ENCODE peak calls at places on chromosomes 6 and 20, in nine cellular contexts. X is CD8-positive, alpha-beta T cell; B is endodermal cell; V is brain microvascular endothelial cell; Z is Caco-2; U is colonic mucosa; P is left ventricle myocardium inferior; T is stomach; H is foreskin fibroblast. K is an unnamed sample.

GRCh38 chr6:116500969-116501433 is 10.4 kb upstream of the CALHM5 start:
- DNase-seq in X (no peak), B (no peak), V (peak), Z (peak), U (peak), P (no peak), T (no peak), H (peak), K (no peak)

GRCh38 chr20:37007898-37008649 is 56.6 kb upstream of the SAMHD1 start:
- DNase-seq in X (peak), B (no peak), V (peak), Z (peak), U (no peak), P (no peak), T (no peak), H (peak), K (peak)

GRCh38 chr6:108526739-108527174 is 34.0 kb upstream of the FOXO3 start:
- DNase-seq in X (no peak), B (peak), V (peak), Z (no peak), U (no peak), P (no peak), T (no peak), H (peak), K (peak)

GRCh38 chr6:144179817-144180216 is 29.5 kb downstream of the STX11 start:
- DNase-seq in X (no peak), B (no peak), V (no peak), Z (no peak), U (no peak), P (no peak), T (no peak), H (no peak), K (no peak)

GRCh38 chr6:12138936-12139335 is 126.8 kb downstream of the HIVEP1 start:
- DNase-seq in X (no peak), B (no peak), V (no peak), Z (no peak), U (no peak), P (no peak), T (no peak), H (no peak), K (no peak)

GRCh38 chr20:36092424-36093024 is 62.0 kb upstream of the EPB41L1 start:
- DNase-seq in X (no peak), B (peak), V (no peak), Z (peak), U (no peak), P (peak), T (peak), H (peak), K (no peak)

GRCh38 chr6:98921038-98921437 is 26.7 kb downstream of the FBXL4 start:
- DNase-seq in X (no peak), B (no peak), V (peak), Z (no peak), U (no peak), P (no peak), T (no peak), H (no peak), K (no peak)

GRCh38 chr20:1300083-1300840 is 28.7 kb downstream of the SDCBP2 start:
- DNase-seq in X (no peak), B (no peak), V (no peak), Z (no peak), U (no peak), P (no peak), T (no peak), H (no peak), K (no peak)

GRCh38 chr6:125393449-125393858 is 91.7 kb upstream of the HDDC2 start:
- DNase-seq in X (no peak), B (no peak), V (no peak), Z (no peak), U (no peak), P (no peak), T (no peak), H (no peak), K (no peak)

GRCh38 chr6:110949679-110950285 is 8.7 kb upstream of the GTF3C6 start:
- DNase-seq in X (no peak), B (no peak), V (no peak), Z (no peak), U (no peak), P (no peak), T (no peak), H (peak), K (peak)

GRCh38 chr6:106757267-106757666 is 127.9 kb downstream of the QRSL1 start:
- DNase-seq in X (no peak), B (no peak), V (no peak), Z (no peak), U (no peak), P (no peak), T (no peak), H (no peak), K (no peak)

GRCh38 chr6:77463308-77463880 is at the start of gene HTR1B:
- DNase-seq in X (no peak), B (peak), V (no peak), Z (no peak), U (peak), P (no peak), T (peak), H (peak), K (peak)

GRCh38 chr6:5151955-5152401 is 66.8 kb downstream of the PPP1R3G start:
- DNase-seq in X (no peak), B (no peak), V (peak), Z (no peak), U (no peak), P (no peak), T (no peak), H (peak), K (no peak)

GRCh38 chr20:63094767-63095499 is 88.2 kb upstream of the BHLHE23 start:
- DNase-seq in X (no peak), B (peak), V (no peak), Z (peak), U (no peak), P (peak), T (no peak), H (no peak), K (no peak)

GRCh38 chr20:60422848-60423247 is 464.6 kb downstream of the CDH26 start:
- DNase-seq in X (no peak), B (no peak), V (no peak), Z (no peak), U (no peak), P (no peak), T (no peak), H (no peak), K (no peak)

GRCh38 chr20:63070771-63071540 is 64.2 kb upstream of the BHLHE23 start:
- DNase-seq in X (no peak), B (no peak), V (no peak), Z (peak), U (no peak), P (no peak), T (no peak), H (no peak), K (no peak)

DNA sequence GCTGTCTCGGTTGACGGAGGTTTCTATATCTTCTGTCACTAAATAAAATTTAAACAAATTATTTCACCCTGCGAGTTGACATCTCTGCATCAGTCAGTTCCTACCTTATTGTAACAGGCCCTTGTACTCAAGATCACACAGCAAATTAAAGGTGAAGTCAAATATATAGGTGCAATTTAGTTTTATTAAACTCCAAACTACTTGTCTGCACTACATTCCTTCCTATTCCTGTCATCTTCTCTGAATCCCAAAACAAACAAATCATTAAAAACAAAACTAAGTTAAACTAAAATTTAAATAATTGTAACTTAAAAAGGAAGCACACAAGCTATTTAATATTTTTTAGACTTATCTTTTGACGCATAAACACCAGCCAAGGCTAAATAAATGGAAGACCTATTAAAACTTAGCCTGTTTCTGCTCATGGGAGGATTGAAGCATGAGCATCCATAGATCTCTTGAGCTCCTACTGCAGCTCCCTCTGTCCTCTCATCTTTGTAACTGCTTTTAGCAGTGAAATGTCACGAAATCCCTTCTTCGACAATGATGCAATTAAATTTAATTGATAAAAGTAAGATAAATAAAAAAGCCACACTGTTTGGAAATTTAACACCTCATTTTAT is 1152.3 kb upstream of the GJE1 start:
- DNase-seq in X (no peak), B (no peak), V (peak), Z (no peak), U (no peak), P (no peak), T (no peak), H (peak), K (no peak)
- H3K4me3 ChIP-seq in X (no peak), B (no peak), V (no peak), Z (no peak), U (no peak), P (no peak), T (no peak), H (no peak), K (no peak)

GRCh38 chr20:51156041-51156795 is 133.3 kb upstream of the KCNG1 start:
- DNase-seq in X (no peak), B (no peak), V (no peak), Z (no peak), U (peak), P (no peak), T (no peak), H (peak), K (no peak)
- H3K4me3 ChIP-seq in X (no peak), B (no peak), V (no peak), Z (no peak), U (no peak), P (peak), T (no peak), H (no peak), K (no peak)

DNA sequence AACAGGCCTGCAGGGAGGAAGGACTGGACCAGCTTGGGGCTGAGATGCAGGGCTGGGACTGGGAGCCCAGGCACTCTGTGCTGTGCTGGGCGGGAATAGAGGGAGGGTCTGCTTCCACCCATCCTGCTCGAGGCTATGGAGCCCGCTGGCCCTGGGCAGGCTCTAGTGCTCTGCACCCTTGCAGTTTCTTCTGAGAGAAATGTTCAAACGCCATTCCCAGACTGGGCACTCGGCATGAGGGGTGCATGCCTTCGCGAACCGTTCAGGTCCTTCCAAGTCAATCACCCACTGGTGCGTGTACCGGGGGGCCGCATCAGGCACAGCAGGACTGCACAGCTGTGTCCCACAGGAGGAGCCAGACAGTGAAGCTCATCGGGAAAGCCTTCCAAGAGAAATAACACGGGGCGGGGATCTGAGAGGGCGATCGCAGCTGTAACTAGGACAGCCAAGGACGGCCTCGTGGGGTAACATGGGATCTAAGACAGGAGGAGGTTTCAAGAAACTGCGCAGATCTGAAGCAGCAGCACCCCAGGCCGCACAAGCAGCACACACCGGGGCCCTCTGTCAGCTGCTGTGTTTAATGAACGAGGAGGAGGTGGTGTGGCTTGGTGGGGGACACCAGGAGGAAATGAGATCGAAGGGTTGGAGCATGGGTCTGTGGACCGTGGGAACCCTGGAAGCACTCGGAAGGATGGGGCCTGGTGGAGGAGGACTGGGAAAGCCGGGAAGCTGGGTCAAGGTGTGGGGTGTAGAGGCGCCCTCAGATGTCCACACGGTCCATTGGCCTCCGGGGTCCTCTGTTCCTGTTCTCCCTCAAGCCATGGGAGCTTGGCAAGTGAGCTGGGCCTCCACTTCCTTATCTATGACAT is 26.1 kb upstream of the PYGB start:
- DNase-seq in X (no peak), B (peak), V (no peak), Z (no peak), U (no peak), P (peak), T (no peak), H (no peak), K (no peak)
- H3K4me3 ChIP-seq in X (no peak), B (no peak), V (no peak), Z (no peak), U (no peak), P (no peak), T (no peak), H (no peak), K (no peak)

DNA sequence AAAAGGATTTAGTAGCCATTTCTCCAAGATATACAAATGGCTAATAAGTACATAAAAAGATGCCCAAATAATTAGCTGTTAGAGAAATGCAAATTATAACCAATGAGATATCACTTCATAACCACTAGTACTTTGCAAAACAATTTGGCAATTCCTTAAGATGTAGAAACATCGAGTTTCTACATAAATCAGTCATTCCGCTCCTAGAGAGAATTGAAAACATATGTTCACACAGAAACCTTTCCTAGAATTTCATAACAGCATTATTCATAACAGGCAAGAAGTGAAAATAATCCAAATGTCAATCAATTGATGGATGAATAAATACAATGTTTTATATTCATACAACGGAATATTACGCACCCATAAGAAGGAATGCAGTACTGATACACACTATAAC is 20.5 kb upstream of the NT5E start:
- DNase-seq in X (no peak), B (no peak), V (no peak), Z (no peak), U (no peak), P (no peak), T (no peak), H (peak), K (no peak)
- H3K4me3 ChIP-seq in X (no peak), B (no peak), V (no peak), Z (no peak), U (no peak), P (no peak), T (no peak), H (no peak), K (no peak)

GRCh38 chr6:127266892-127267741 is 453 bp downstream of the RNF146 start:
- DNase-seq in X (peak), B (peak), V (peak), Z (peak), U (peak), P (peak), T (peak), H (peak), K (peak)
- H3K4me3 ChIP-seq in X (peak), B (peak), V (peak), Z (peak), U (peak), P (peak), T (peak), H (peak), K (peak)

GRCh38 chr6:26185802-26186201 is 98.6 kb downstream of the HFE start:
- DNase-seq in X (no peak), B (no peak), V (no peak), Z (no peak), U (no peak), P (no peak), T (no peak), H (no peak), K (no peak)

GRCh38 chr6:26183237-26183580 is 96.0 kb downstream of the HFE start:
- DNase-seq in X (peak), B (peak), V (no peak), Z (no peak), U (no peak), P (no peak), T (no peak), H (no peak), K (no peak)

GRCh38 chr6:26183581-26184408 is 96.6 kb downstream of the HFE start:
- DNase-seq in X (peak), B (peak), V (peak), Z (peak), U (peak), P (peak), T (peak), H (peak), K (peak)

GRCh38 chr6:26185004-26185403 is 97.8 kb downstream of the HFE start:
- DNase-seq in X (no peak), B (peak), V (no peak), Z (no peak), U (no peak), P (no peak), T (no peak), H (no peak), K (no peak)

GRCh38 chr6:26184492-26184891 is 97.3 kb downstream of the HFE start:
- DNase-seq in X (no peak), B (peak), V (no peak), Z (no peak), U (no peak), P (no peak), T (no peak), H (no peak), K (no peak)
- H3K4me3 ChIP-seq in X (peak), B (peak), V (no peak), Z (peak), U (no peak), P (peak), T (no peak), H (peak), K (no peak)

DNA sequence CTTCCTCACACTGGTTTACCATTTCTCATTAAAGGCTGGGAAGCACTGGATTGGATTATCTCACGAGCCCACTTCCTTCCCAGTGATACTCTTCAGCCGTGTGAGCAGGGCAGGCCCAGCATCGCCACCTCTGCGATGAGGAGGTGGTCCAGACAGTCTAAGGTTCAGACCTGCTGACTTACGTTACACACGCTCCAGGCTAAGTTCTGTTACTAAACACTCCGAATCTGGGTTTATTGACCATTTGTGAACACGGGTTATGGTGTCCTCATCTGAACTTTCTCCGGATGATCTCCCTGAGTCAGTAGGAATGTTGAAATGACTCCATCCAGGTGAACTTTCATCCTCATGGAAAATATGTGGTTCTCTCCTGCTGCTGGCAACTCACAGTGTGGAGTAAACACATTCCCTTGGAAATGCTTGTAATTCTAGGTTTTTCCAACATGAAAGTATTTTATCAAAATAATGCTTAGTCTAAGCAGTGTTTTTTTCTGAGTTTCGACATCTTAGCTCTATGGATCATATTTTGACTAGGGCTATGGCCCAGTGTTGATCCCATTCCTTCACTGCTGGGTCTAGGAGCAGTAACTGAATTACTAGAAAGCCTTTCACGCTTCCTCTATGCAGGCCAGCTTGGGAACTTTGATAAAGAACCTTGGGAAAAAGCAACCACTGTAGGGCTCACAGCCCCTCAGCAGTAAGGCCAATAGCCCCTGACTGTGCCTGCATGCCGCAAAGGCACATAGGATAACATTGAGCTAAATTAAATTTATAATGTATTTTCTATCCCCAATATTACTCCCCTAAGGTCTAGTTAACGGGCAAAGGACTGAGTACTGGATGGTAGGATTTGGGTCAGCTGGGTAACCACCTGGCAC is 37.7 kb upstream of the PXDC1 start:
- DNase-seq in X (no peak), B (no peak), V (no peak), Z (peak), U (no peak), P (no peak), T (no peak), H (no peak), K (peak)
- H3K4me3 ChIP-seq in X (no peak), B (no peak), V (no peak), Z (no peak), U (no peak), P (no peak), T (no peak), H (no peak), K (no peak)

GRCh38 chr6:42390228-42390934 is 61.3 kb downstream of the TRERF1 start:
- DNase-seq in X (peak), B (no peak), V (no peak), Z (no peak), U (no peak), P (no peak), T (no peak), H (no peak), K (peak)
- H3K4me3 ChIP-seq in X (peak), B (no peak), V (no peak), Z (no peak), U (no peak), P (no peak), T (no peak), H (no peak), K (no peak)